ENCODE peak calls at places on chromosomes 4 and X, in five cellular contexts. D, A, B, H and C are unnamed samples. For H3K27me3, the result is how much of the 10 kb centered on the place peaks cover.

GRCh38 chr4:155966661-155967060 is 13.0 kb upstream of the CTSO start:
- DNase-seq in A (no peak), D (no peak), B (no peak), H (no peak), C (no peak)

GRCh38 chr4:52370576-52370975 is 288.5 kb downstream of the USP46 start:
- DNase-seq in A (no peak), H (no peak), D (no peak), B (no peak), C (no peak)

GRCh38 chrX:130994671-130995070 is 63.5 kb upstream of the ARHGAP36 start:
- DNase-seq in A (peak), B (no peak), H (no peak), D (no peak), C (no peak)

GRCh38 chrX:1528186-1528883 is 8.7 kb downstream of the P2RY8 start:
- DNase-seq in D (no peak), A (no peak), H (no peak), B (no peak), C (no peak)

GRCh38 chr4:123867910-123868587 is 471.5 kb downstream of the SPRY1 start:
- DNase-seq in D (no peak), A (no peak), H (no peak), B (no peak), C (no peak)

GRCh38 chr4:151238477-151238876 is 38.5 kb upstream of the PRSS48 start:
- DNase-seq in H (no peak), D (no peak), A (no peak), B (no peak), C (no peak)

GRCh38 chr4:140047017-140047640 is 106.9 kb downstream of the MAML3 start:
- DNase-seq in H (no peak), A (no peak), D (no peak), B (no peak), C (peak)

GRCh38 chr4:181479145-181479544 is 764.1 kb upstream of the TENM3 start:
- DNase-seq in A (no peak), H (no peak), D (no peak), B (no peak), C (no peak)

GRCh38 chrX:29653721-29654120 is 561.6 kb upstream of the MAGEB2 start:
- DNase-seq in D (no peak), B (no peak), A (no peak), H (no peak), C (no peak)

GRCh38 chrX:18886344-18887161 is 97.4 kb downstream of the PHKA2 start:
- DNase-seq in A (peak), H (peak), D (peak), B (peak), C (peak)

GRCh38 chrX:119189115-119189514 is 47.0 kb upstream of the PGRMC1 start:
- DNase-seq in D (no peak), B (no peak), A (no peak), H (no peak), C (no peak)

GRCh38 chrX:49001521-49002090 is 458 bp downstream of the GRIPAP1 start:
- DNase-seq in A (peak), B (peak), D (peak), H (no peak), C (no peak)

GRCh38 chrX:136598631-136599030 is 49.3 kb upstream of the CD40LG start:
- DNase-seq in B (no peak), H (no peak), A (no peak), D (no peak), C (no peak)

GRCh38 chr4:55136634-55137033 is 11.2 kb upstream of the KDR start:
- DNase-seq in H (no peak), B (no peak), D (no peak), A (no peak), C (no peak)

GRCh38 chr4:167524091-167524490 is 289.8 kb upstream of the SPOCK3 start:
- DNase-seq in A (no peak), H (no peak), D (no peak), B (no peak), C (no peak)

GRCh38 chr4:14333616-14334015 is 668.7 kb upstream of the CPEB2 start:
- DNase-seq in A (no peak), B (no peak), H (no peak), D (no peak), C (no peak)

GRCh38 chr4:76748649-76749048 is 149.3 kb downstream of the SOWAHB start:
- DNase-seq in A (peak), B (no peak), D (peak), H (no peak), C (no peak)

GRCh38 chrX:66035667-66036066 is 4.2 kb downstream of the VSIG4 start:
- DNase-seq in H (no peak), B (no peak), A (no peak), D (no peak), C (no peak)

GRCh38 chrX:55754861-55755294 is 37.3 kb downstream of the RRAGB start:
- DNase-seq in D (no peak), H (no peak), B (no peak), A (no peak), C (no peak)

GRCh38 chrX:40172169-40172979 is 74.6 kb upstream of the BCOR start:
- DNase-seq in A (no peak), B (no peak), D (peak), H (no peak), C (peak)

GRCh38 chr4:113675731-113676707 is 85.5 kb downstream of the CAMK2D start:
- DNase-seq in H (no peak), D (no peak), A (no peak), B (no peak), C (no peak)

DNA sequence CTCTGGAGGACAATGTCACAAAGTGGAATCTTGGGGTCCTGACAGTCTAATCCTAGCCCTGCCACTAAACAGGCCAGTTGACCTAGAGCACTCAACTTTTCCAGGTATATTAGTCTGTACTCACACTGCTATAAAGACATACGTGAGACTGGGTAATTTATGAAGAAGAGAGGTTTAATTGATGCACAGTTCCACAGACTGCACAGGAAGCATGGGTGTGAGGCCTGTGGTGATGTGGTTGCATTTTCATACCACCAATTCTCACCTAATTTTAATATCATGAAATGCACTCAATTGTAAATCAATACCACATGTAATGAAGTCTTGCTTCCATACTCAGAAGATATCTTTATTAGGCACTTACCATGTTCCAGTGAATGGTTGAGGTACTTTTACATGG is 192.0 kb downstream of the HS6ST2 start:
- DNase-seq in A (no peak), D (no peak), H (no peak), B (no peak), C (no peak)
- H3K27me3 ChIP-seq in A (under half), D (under half), H (under half), B (under half), C (under half)

GRCh38 chr4:184896868-184897715 is 71.3 kb upstream of the ACSL1 start:
- DNase-seq in A (no peak), B (no peak), D (peak), H (no peak), C (no peak)
- H3K27ac ChIP-seq in A (no peak), B (no peak), D (no peak), H (no peak), C (no peak)

GRCh38 chr4:37794046-37794445 is 32.4 kb upstream of the PGM2 start:
- DNase-seq in B (no peak), D (no peak), A (no peak), H (no peak), C (no peak)
- H3K27me3 ChIP-seq in B (under half), D (under half), A (under half), H (under half), C (under half)

DNA sequence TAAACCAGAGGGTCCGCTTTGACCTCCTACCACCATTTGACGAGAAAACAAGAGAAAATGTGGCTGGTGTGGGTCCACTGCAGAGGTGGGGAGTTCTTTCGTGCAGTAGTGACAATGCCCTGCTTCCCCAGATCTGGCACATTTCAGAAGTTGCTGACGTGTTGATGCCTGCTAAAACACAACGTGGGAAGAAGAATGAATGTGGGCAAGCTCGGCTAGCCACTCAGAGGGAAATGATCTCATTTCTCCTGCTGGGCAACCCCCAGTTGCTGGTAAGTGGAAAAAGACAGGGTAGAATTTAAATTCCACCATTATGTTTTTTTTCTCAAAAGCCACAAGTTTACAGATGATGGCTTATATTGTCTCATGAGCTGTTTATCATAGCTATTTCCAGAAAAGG is 77.9 kb downstream of the LUZP4 start:
- DNase-seq in A (no peak), H (no peak), D (no peak), B (no peak), C (no peak)
- H3K27ac ChIP-seq in A (no peak), H (no peak), D (no peak), B (no peak), C (no peak)

GRCh38 chrX:11040405-11040804 is 70.7 kb upstream of the HCCS start:
- DNase-seq in B (no peak), A (no peak), H (no peak), D (no peak), C (no peak)
- H3K27me3 ChIP-seq in B (under half), A (under half), H (under half), D (under half), C (under half)

GRCh38 chr4:3863841-3864734 is 97.9 kb downstream of the ADRA2C start:
- DNase-seq in A (no peak), D (no peak), H (no peak), B (no peak), C (no peak)

GRCh38 chr4:3866813-3867129 is 100.6 kb downstream of the ADRA2C start:
- DNase-seq in D (no peak), B (no peak), H (no peak), A (no peak), C (no peak)

GRCh38 chr4:3865986-3866812 is 100.0 kb downstream of the ADRA2C start:
- DNase-seq in D (no peak), H (no peak), A (peak), B (no peak), C (no peak)

GRCh38 chr4:3862640-3863420 is 96.6 kb downstream of the ADRA2C start:
- DNase-seq in A (no peak), B (no peak), D (no peak), H (no peak), C (peak)

DNA sequence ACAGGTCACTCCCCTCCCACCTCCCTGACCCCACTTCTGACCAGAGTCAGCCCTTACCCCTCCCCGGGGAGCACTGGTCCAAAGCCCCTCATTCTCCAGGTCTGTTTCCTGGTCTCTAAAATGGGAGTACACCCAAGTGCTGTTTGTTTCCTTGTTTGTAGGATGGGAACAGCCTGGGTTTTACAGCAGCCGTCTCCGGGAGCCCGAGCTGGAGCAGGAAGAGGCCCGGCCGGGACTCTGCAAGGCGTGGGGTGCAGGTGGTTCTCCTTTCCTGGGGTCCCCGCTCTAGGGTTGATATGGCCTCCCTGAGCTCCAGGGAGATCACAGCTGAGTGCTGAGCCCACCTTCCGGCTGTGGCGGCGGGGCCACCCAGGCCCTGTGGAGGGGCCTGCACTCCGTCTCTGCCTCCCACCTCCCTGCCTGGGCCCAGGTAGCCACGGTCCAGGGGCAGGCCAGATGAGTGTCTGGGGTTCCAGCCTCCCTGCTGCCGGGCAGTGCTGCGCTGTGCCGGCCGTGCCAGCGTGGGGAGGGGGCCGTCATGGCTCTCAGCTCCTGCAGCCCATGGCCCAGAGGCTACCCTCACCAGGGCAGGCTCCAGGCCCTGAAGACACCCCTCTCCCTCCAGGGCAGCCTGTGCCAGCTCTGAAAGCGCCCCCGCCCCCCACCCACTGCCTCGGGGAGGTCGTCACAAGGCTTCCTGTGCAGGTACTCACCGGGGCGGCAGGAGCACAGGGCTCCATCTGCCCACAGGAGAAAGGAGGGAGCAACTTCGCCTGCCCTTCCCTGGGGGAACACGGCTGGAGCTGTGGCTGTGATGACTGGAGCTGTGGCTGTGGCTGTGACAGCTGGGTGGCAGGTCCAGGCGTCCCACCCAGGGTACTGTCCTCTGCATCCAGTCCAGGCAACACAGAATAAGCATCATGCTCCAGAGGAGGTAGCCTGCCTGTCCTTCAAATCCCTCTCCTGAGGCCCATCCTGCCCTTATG is 98.8 kb downstream of the ADRA2C start:
- DNase-seq in B (no peak), D (no peak), A (peak), H (no peak), C (no peak)
- H3K27ac ChIP-seq in B (no peak), D (no peak), A (no peak), H (no peak), C (no peak)

GRCh38 chrX:25011589-25012432 is 4.0 kb downstream of the ARX start:
- DNase-seq in A (no peak), H (no peak), D (no peak), B (no peak), C (no peak)

GRCh38 chrX:25007059-25008053 is 8.4 kb downstream of the ARX start:
- DNase-seq in H (no peak), A (no peak), D (no peak), B (no peak), C (no peak)

GRCh38 chrX:25006586-25007058 is 9.1 kb downstream of the ARX start:
- DNase-seq in H (no peak), A (no peak), B (no peak), D (no peak), C (no peak)

GRCh38 chrX:25010784-25011588 is 4.8 kb downstream of the ARX start:
- DNase-seq in D (no peak), B (no peak), H (no peak), A (no peak), C (no peak)

GRCh38 chrX:25009407-25009806 is 6.4 kb downstream of the ARX start:
- DNase-seq in B (no peak), D (no peak), A (peak), H (no peak), C (no peak)
- H3K27me3 ChIP-seq in B (half or more), D (half or more), A (under half), H (half or more), C (under half)

GRCh38 chr4:26856906-26857277 is 3.7 kb upstream of the STIM2 start:
- DNase-seq in B (no peak), H (no peak), A (no peak), D (no peak), C (no peak)
- H3K27ac ChIP-seq in B (peak), H (peak), A (peak), D (peak), C (peak)

GRCh38 chrX:109392895-109393294 is 89.0 kb downstream of the GUCY2F start:
- DNase-seq in D (no peak), B (no peak), A (no peak), H (no peak), C (no peak)
- H3K27me3 ChIP-seq in D (under half), B (under half), A (under half), H (under half), C (under half)